ENCODE peak calls at places on chromosome 3, in nine cellular contexts. G is NCI-H1436 treated with DMSO at 0.1 percent for 48 hours; D is iris pigment epithelial cell; K is ovary; Z is WERI-Rb-1; V is endothelial cell; Q is AG10803; A is stimulated activated naive CD8-positive, alpha-beta T cell treated with anti-CD3 and anti-CD28 coated beads, Interleukin-15, Interleukin-2, amounts not matched to agents 100 U/mL and 50 U/mL, for 24 hours; J is left ventricle myocardium inferior. N is an unnamed sample.

GRCh38 chr3:39146611-39147373 is 6.6 kb downstream of the CSRNP1 start:
- DNase-seq in A (peak; percentile 77), J (peak; percentile 65), Z (peak; percentile 58), Q (peak; percentile 99), K (peak; percentile 80), D (peak; percentile 99), G (no peak), V (no peak), N (peak; percentile 87)

GRCh38 chr3:53668872-53669271 is 174.5 kb downstream of the CACNA1D start:
- DNase-seq in G (no peak), J (no peak), V (no peak), Z (no peak), Q (peak; percentile 13), K (no peak), A (no peak), D (peak; percentile 5), N (no peak)

GRCh38 chr3:46695177-46695961 is 1.9 kb upstream of the ALS2CL start:
- DNase-seq in Q (no peak), J (peak; percentile 70), D (no peak), G (no peak), K (no peak), A (peak; percentile 34), V (peak; percentile 42), Z (peak; percentile 65), N (peak; percentile 84)

GRCh38 chr3:73509812-73510211 is 114.9 kb downstream of the PDZRN3 start:
- DNase-seq in G (no peak), V (no peak), D (no peak), K (no peak), Q (peak; percentile 51), J (no peak), A (no peak), Z (no peak), N (no peak)

GRCh38 chr3:61378321-61378720 is 127.1 kb upstream of the FHIT start:
- DNase-seq in D (no peak), Z (no peak), Q (no peak), G (no peak), J (no peak), V (no peak), K (no peak), A (no peak), N (no peak)

GRCh38 chr3:126161309-126161708 is 19.1 kb downstream of the ALDH1L1 start:
- DNase-seq in Q (no peak), A (no peak), D (no peak), J (no peak), G (no peak), Z (no peak), V (no peak), K (no peak), N (no peak)

GRCh38 chr3:16513141-16514020 is at the start of gene RFTN1:
- DNase-seq in Z (peak; percentile 18), G (no peak), A (peak; percentile 67), Q (peak; percentile 61), J (peak; percentile 64), D (peak; percentile 78), V (peak; percentile 55), K (peak; percentile 54), N (peak; percentile 84)

GRCh38 chr3:161050929-161051328 is 54.2 kb downstream of the B3GALNT1 start:
- DNase-seq in A (no peak), G (no peak), K (no peak), J (no peak), Z (no peak), D (no peak), V (no peak), Q (no peak), N (no peak)

GRCh38 chr3:151226088-151226563 is 23.1 kb upstream of the GPR171 start:
- DNase-seq in G (no peak), J (no peak), V (no peak), Z (no peak), A (no peak), K (no peak), Q (peak; percentile 64), D (peak; percentile 97), N (no peak)

GRCh38 chr3:127457094-127457475 is 133.4 kb downstream of the TPRA1 start:
- DNase-seq in D (peak; percentile 77), Z (no peak), V (peak; percentile 51), G (no peak), A (peak; percentile 43), J (peak; percentile 22), Q (peak; percentile 36), K (peak; percentile 61), N (no peak)

GRCh38 chr3:115932807-115933206 is 309.5 kb downstream of the GAP43 start:
- DNase-seq in G (no peak), J (no peak), K (no peak), Z (no peak), Q (no peak), A (no peak), V (no peak), D (no peak), N (no peak)

GRCh38 chr3:179551383-179551782 is 11.3 kb upstream of the ACTL6A start:
- DNase-seq in D (no peak), G (no peak), Q (no peak), A (no peak), K (no peak), Z (no peak), J (no peak), V (no peak), N (no peak)

GRCh38 chr3:185473290-185473815 is 25.5 kb downstream of the TMEM41A start:
- DNase-seq in Q (no peak), A (no peak), D (peak; percentile 84), V (no peak), Z (no peak), K (no peak), J (no peak), G (no peak), N (no peak)

GRCh38 chr3:57152150-57152549 is 13.0 kb downstream of the IL17RD start:
- DNase-seq in J (peak; percentile 33), A (no peak), D (no peak), Z (no peak), G (no peak), V (no peak), K (no peak), Q (no peak), N (no peak)

GRCh38 chr3:192091831-192092230 is 630.9 kb downstream of the PYDC2 start:
- DNase-seq in V (no peak), G (no peak), J (no peak), Q (peak; percentile 3), Z (no peak), K (no peak), D (peak; percentile 9), A (no peak), N (no peak)

GRCh38 chr3:125042725-125043406 is 12.9 kb downstream of the HEG1 start:
- DNase-seq in Z (no peak), G (no peak), J (peak; percentile 64), A (no peak), V (no peak), Q (peak; percentile 53), D (no peak), K (peak; percentile 61), N (peak; percentile 74)

GRCh38 chr3:11574981-11575669 is 68.6 kb downstream of the VGLL4 start:
- DNase-seq in G (no peak), J (no peak), Q (no peak), V (no peak), A (no peak), K (peak; percentile 7), Z (no peak), D (no peak), N (no peak)

N was measured in Right ventricle myocardium inferior.